ENCODE peak calls at places on chromosomes 16 and 17, in four cellular contexts. One of them, this sample, is unnamed.

GRCh38 chr16:4293822-4294457 is 21.1 kb upstream of the TFAP4 start:
- DNase-seq in effector memory CD4-positive, alpha-beta T cell: no peak
- DNase-seq in hypothalamus: peak
- DNase-seq in activated naive CD4-positive, alpha-beta T cell: no peak
- DNase-seq in this sample: peak

GRCh38 chr17:29291163-29291752 is 2.7 kb downstream of the NUFIP2 start:
- DNase-seq in activated naive CD4-positive, alpha-beta T cell: no peak
- DNase-seq in hypothalamus: no peak
- DNase-seq in effector memory CD4-positive, alpha-beta T cell: no peak
- DNase-seq in this sample: peak

GRCh38 chr16:914453-914852 is 56.3 kb downstream of the LMF1 start:
- DNase-seq in hypothalamus: no peak
- DNase-seq in effector memory CD4-positive, alpha-beta T cell: no peak
- DNase-seq in activated naive CD4-positive, alpha-beta T cell: no peak
- DNase-seq in this sample: peak

GRCh38 chr17:65741690-65742089 is 180.2 kb upstream of the AXIN2 start:
- DNase-seq in activated naive CD4-positive, alpha-beta T cell: no peak
- DNase-seq in effector memory CD4-positive, alpha-beta T cell: no peak
- DNase-seq in hypothalamus: no peak
- DNase-seq in this sample: no peak

GRCh38 chr17:44736551-44737240 is 22.1 kb upstream of the ADAM11 start:
- DNase-seq in activated naive CD4-positive, alpha-beta T cell: no peak
- DNase-seq in effector memory CD4-positive, alpha-beta T cell: no peak
- DNase-seq in hypothalamus: no peak
- DNase-seq in this sample: no peak

GRCh38 chr17:74212262-74212912 is 984 bp upstream of the TTYH2 start:
- DNase-seq in activated naive CD4-positive, alpha-beta T cell: no peak
- DNase-seq in effector memory CD4-positive, alpha-beta T cell: peak
- DNase-seq in hypothalamus: peak
- DNase-seq in this sample: peak

GRCh38 chr17:12768267-12768666 is 21.0 kb upstream of the ARHGAP44 start:
- DNase-seq in effector memory CD4-positive, alpha-beta T cell: no peak
- DNase-seq in activated naive CD4-positive, alpha-beta T cell: no peak
- DNase-seq in hypothalamus: no peak
- DNase-seq in this sample: no peak

GRCh38 chr17:65807361-65807760 is 245.9 kb upstream of the AXIN2 start:
- DNase-seq in activated naive CD4-positive, alpha-beta T cell: no peak
- DNase-seq in effector memory CD4-positive, alpha-beta T cell: no peak
- DNase-seq in hypothalamus: no peak
- DNase-seq in this sample: no peak

GRCh38 chr16:84308120-84308519 is 13.4 kb downstream of the WFDC1 start:
- DNase-seq in effector memory CD4-positive, alpha-beta T cell: no peak
- DNase-seq in hypothalamus: no peak
- DNase-seq in activated naive CD4-positive, alpha-beta T cell: no peak
- DNase-seq in this sample: peak

GRCh38 chr16:86541560-86541959 is 13.5 kb downstream of the MTHFSD start:
- DNase-seq in hypothalamus: no peak
- DNase-seq in effector memory CD4-positive, alpha-beta T cell: no peak
- DNase-seq in activated naive CD4-positive, alpha-beta T cell: no peak
- DNase-seq in this sample: no peak